ENCODE peak calls at places on chromosomes 2 and 18, in eight cellular contexts. One of them, this sample, is unnamed.

GRCh38 chr18:55592106-55592505 is 4.1 kb upstream of the TCF4 start:
- DNase-seq in GM12865: no peak
- DNase-seq in HCT116: no peak
- DNase-seq in A549: no peak
- DNase-seq in aorta: no peak
- DNase-seq in transverse colon: no peak
- DNase-seq in iPS DF 6.9: no peak
- DNase-seq in vagina: no peak
- DNase-seq in this sample: no peak

GRCh38 chr2:237864940-237865622 is 5.7 kb downstream of the RAMP1 start:
- DNase-seq in aorta: peak
- DNase-seq in vagina: peak
- DNase-seq in transverse colon: no peak
- DNase-seq in iPS DF 6.9: no peak
- DNase-seq in GM12865: no peak
- DNase-seq in HCT116: no peak
- DNase-seq in A549: no peak
- DNase-seq in this sample: no peak

GRCh38 chr2:237977380-237977779 is 10.6 kb downstream of the UBE2F start:
- DNase-seq in A549: no peak
- DNase-seq in vagina: no peak
- DNase-seq in iPS DF 6.9: no peak
- DNase-seq in HCT116: no peak
- DNase-seq in transverse colon: no peak
- DNase-seq in aorta: peak
- DNase-seq in GM12865: peak
- DNase-seq in this sample: peak

GRCh38 chr2:10570076-10570475 is 119.7 kb downstream of the NOL10 start:
- DNase-seq in iPS DF 6.9: no peak
- DNase-seq in vagina: no peak
- DNase-seq in aorta: no peak
- DNase-seq in GM12865: no peak
- DNase-seq in transverse colon: no peak
- DNase-seq in A549: no peak
- DNase-seq in HCT116: no peak
- DNase-seq in this sample: no peak

GRCh38 chr2:121197369-121198091 is 87.5 kb downstream of the TFCP2L1 start:
- DNase-seq in aorta: peak
- DNase-seq in HCT116: no peak
- DNase-seq in GM12865: no peak
- DNase-seq in iPS DF 6.9: no peak
- DNase-seq in transverse colon: peak
- DNase-seq in A549: peak
- DNase-seq in vagina: no peak
- DNase-seq in this sample: no peak

GRCh38 chr2:150916434-150916833 is 345.2 kb downstream of the RBM43 start:
- DNase-seq in transverse colon: no peak
- DNase-seq in GM12865: no peak
- DNase-seq in iPS DF 6.9: no peak
- DNase-seq in vagina: no peak
- DNase-seq in HCT116: no peak
- DNase-seq in A549: no peak
- DNase-seq in aorta: no peak
- DNase-seq in this sample: no peak

GRCh38 chr2:182014284-182014683 is 28.6 kb downstream of the PPP1R1C start:
- DNase-seq in A549: no peak
- DNase-seq in aorta: no peak
- DNase-seq in HCT116: no peak
- DNase-seq in transverse colon: no peak
- DNase-seq in vagina: no peak
- DNase-seq in GM12865: no peak
- DNase-seq in iPS DF 6.9: no peak
- DNase-seq in this sample: no peak

GRCh38 chr2:15745907-15746306 is 154.2 kb downstream of the DDX1 start:
- DNase-seq in GM12865: no peak
- DNase-seq in vagina: no peak
- DNase-seq in transverse colon: no peak
- DNase-seq in aorta: no peak
- DNase-seq in HCT116: no peak
- DNase-seq in iPS DF 6.9: no peak
- DNase-seq in A549: no peak
- DNase-seq in this sample: no peak

GRCh38 chr18:57737661-57738060 is 65.5 kb downstream of the ATP8B1 start:
- DNase-seq in A549: peak
- DNase-seq in GM12865: no peak
- DNase-seq in aorta: peak
- DNase-seq in transverse colon: peak
- DNase-seq in HCT116: no peak
- DNase-seq in iPS DF 6.9: no peak
- DNase-seq in vagina: no peak
- DNase-seq in this sample: no peak

DNA sequence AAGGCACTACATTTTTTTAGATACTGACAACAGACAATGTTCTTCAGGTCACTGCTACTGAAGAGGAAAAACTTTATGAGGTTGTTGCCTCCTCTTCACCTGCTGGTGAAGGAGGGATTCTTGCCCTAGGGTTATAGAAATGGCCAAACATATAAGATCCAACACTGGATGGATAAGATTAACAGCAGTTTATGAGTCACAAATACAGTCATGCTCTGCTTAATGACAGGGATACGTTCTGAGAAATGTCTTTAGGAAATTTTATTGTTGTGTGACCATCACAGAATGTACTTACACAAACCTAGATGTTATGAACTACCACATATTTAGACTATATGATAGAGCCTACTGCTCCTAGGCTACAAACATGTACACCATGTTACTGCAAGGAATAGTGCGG is 57.4 kb upstream of the AMMECR1L start:
- DNase-seq in GM12865: no peak
- DNase-seq in aorta: no peak
- DNase-seq in A549: no peak
- DNase-seq in transverse colon: no peak
- DNase-seq in HCT116: no peak
- DNase-seq in vagina: no peak
- DNase-seq in iPS DF 6.9: no peak
- DNase-seq in this sample: no peak
- H3K4me3 ChIP-seq in GM12865: no peak
- H3K4me3 ChIP-seq in aorta: no peak
- H3K4me3 ChIP-seq in A549: no peak
- H3K4me3 ChIP-seq in transverse colon: no peak
- H3K4me3 ChIP-seq in HCT116: no peak
- H3K4me3 ChIP-seq in vagina: no peak
- H3K4me3 ChIP-seq in iPS DF 6.9: no peak
- H3K4me3 ChIP-seq in this sample: no peak

GRCh38 chr2:177550264-177551200 is 158.0 kb downstream of the AGPS start:
- DNase-seq in vagina: no peak
- DNase-seq in iPS DF 6.9: no peak
- DNase-seq in A549: no peak
- DNase-seq in HCT116: no peak
- DNase-seq in GM12865: no peak
- DNase-seq in aorta: no peak
- DNase-seq in transverse colon: no peak
- DNase-seq in this sample: no peak

GRCh38 chr2:177553176-177553909 is 160.8 kb downstream of the AGPS start:
- DNase-seq in HCT116: no peak
- DNase-seq in transverse colon: no peak
- DNase-seq in GM12865: no peak
- DNase-seq in A549: no peak
- DNase-seq in iPS DF 6.9: no peak
- DNase-seq in vagina: no peak
- DNase-seq in aorta: no peak
- DNase-seq in this sample: no peak

GRCh38 chr2:177554365-177554764 is 161.8 kb downstream of the AGPS start:
- DNase-seq in A549: no peak
- DNase-seq in HCT116: no peak
- DNase-seq in GM12865: no peak
- DNase-seq in iPS DF 6.9: no peak
- DNase-seq in transverse colon: no peak
- DNase-seq in aorta: no peak
- DNase-seq in vagina: no peak
- DNase-seq in this sample: no peak

GRCh38 chr2:177552414-177553175 is 160.0 kb downstream of the AGPS start:
- DNase-seq in A549: peak
- DNase-seq in iPS DF 6.9: peak
- DNase-seq in HCT116: peak
- DNase-seq in aorta: peak
- DNase-seq in GM12865: peak
- DNase-seq in vagina: no peak
- DNase-seq in transverse colon: peak
- DNase-seq in this sample: peak

GRCh38 chr2:177551989-177552413 is 159.4 kb downstream of the AGPS start:
- DNase-seq in HCT116: no peak
- DNase-seq in vagina: no peak
- DNase-seq in transverse colon: no peak
- DNase-seq in iPS DF 6.9: no peak
- DNase-seq in aorta: no peak
- DNase-seq in A549: peak
- DNase-seq in GM12865: no peak
- DNase-seq in this sample: no peak
- H3K4me3 ChIP-seq in HCT116: peak
- H3K4me3 ChIP-seq in vagina: peak
- H3K4me3 ChIP-seq in transverse colon: no peak
- H3K4me3 ChIP-seq in iPS DF 6.9: peak
- H3K4me3 ChIP-seq in aorta: peak
- H3K4me3 ChIP-seq in A549: peak
- H3K4me3 ChIP-seq in GM12865: peak
- H3K4me3 ChIP-seq in this sample: peak

GRCh38 chr2:100105678-100106054 is 36.7 kb downstream of the AFF3 start:
- DNase-seq in iPS DF 6.9: no peak
- DNase-seq in A549: no peak
- DNase-seq in GM12865: no peak
- DNase-seq in aorta: no peak
- DNase-seq in HCT116: no peak
- DNase-seq in vagina: no peak
- DNase-seq in transverse colon: no peak
- DNase-seq in this sample: no peak
- H3K4me3 ChIP-seq in iPS DF 6.9: peak
- H3K4me3 ChIP-seq in A549: no peak
- H3K4me3 ChIP-seq in GM12865: no peak
- H3K4me3 ChIP-seq in aorta: peak
- H3K4me3 ChIP-seq in HCT116: no peak
- H3K4me3 ChIP-seq in vagina: peak
- H3K4me3 ChIP-seq in transverse colon: no peak
- H3K4me3 ChIP-seq in this sample: peak

DNA sequence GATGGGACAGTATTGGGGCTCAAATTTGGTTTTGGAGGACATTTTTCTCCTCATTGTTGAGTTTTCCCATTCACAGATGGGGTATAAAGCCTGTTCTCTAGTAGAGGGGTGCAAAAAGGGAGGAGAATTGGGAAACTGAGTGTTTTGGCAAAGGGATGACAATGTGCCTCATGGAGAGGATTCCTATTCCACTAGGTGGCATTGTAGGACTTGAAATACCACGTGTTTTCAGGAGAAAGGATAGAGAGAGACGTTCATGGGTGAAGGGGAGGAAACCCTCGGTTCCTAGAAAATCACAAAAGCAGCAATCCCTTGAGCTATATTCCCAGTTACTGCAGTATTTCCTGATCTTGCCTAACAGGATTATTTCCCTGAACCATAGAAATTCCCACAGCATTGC is 113.7 kb upstream of the SRD5A2 start:
- DNase-seq in GM12865: no peak
- DNase-seq in iPS DF 6.9: no peak
- DNase-seq in aorta: no peak
- DNase-seq in HCT116: peak
- DNase-seq in vagina: no peak
- DNase-seq in A549: peak
- DNase-seq in transverse colon: no peak
- DNase-seq in this sample: no peak
- H3K4me3 ChIP-seq in GM12865: no peak
- H3K4me3 ChIP-seq in iPS DF 6.9: no peak
- H3K4me3 ChIP-seq in aorta: no peak
- H3K4me3 ChIP-seq in HCT116: no peak
- H3K4me3 ChIP-seq in vagina: no peak
- H3K4me3 ChIP-seq in A549: no peak
- H3K4me3 ChIP-seq in transverse colon: no peak
- H3K4me3 ChIP-seq in this sample: no peak

DNA sequence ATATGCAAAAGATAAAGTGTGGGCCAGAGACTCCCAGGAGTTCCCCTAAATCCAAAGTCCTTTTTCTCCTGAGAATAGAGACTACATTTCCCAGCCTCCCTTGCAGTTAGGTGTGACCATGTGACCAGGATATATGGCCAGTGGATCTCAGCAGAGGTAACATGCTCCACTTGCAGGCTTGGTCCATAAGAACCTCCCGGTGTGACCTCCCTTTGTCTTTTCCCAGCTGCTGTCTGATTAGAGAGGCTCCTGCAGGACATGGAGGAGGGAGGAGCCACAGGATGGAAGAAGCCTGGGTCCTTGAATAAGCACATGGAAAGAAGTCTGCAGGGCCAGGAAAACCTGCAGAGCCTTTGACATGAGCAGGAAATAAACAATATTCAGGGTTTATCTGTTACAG is 76.2 kb downstream of the TGFA start:
- DNase-seq in GM12865: no peak
- DNase-seq in aorta: no peak
- DNase-seq in A549: peak
- DNase-seq in vagina: no peak
- DNase-seq in iPS DF 6.9: peak
- DNase-seq in transverse colon: no peak
- DNase-seq in HCT116: no peak
- DNase-seq in this sample: no peak
- H3K4me3 ChIP-seq in GM12865: no peak
- H3K4me3 ChIP-seq in aorta: no peak
- H3K4me3 ChIP-seq in A549: no peak
- H3K4me3 ChIP-seq in vagina: no peak
- H3K4me3 ChIP-seq in iPS DF 6.9: no peak
- H3K4me3 ChIP-seq in transverse colon: no peak
- H3K4me3 ChIP-seq in HCT116: no peak
- H3K4me3 ChIP-seq in this sample: no peak

This sample was measured in Jurkat, Clone E6-1.